ENCODE peak calls at places on chromosomes 7 and 10, in eight cellular contexts. Q, O, H, V, Y, A, F and J are unnamed samples. For H3K4me1, the result is how much of the 10 kb centered on the place peaks cover.

GRCh38 chr7:75737856-75738603 is 711 bp downstream of the HIP1 start:
- DNase-seq in Q (no peak), O (peak), H (no peak), V (no peak), Y (peak), A (no peak), F (peak), J (no peak)

GRCh38 chr10:69065406-69066361 is 22.2 kb upstream of the SRGN start:
- DNase-seq in Q (peak), O (no peak), H (no peak), V (no peak), Y (no peak), A (no peak), F (no peak), J (no peak)

GRCh38 chr7:138025215-138026186 is 23.6 kb upstream of the CREB3L2 start:
- DNase-seq in Q (no peak), O (no peak), H (no peak), V (no peak), Y (no peak), A (no peak), F (no peak), J (no peak)

GRCh38 chr10:49071221-49071761 is 44.0 kb downstream of the VSTM4 start:
- DNase-seq in Q (peak), O (no peak), H (no peak), V (peak), Y (no peak), A (no peak), F (no peak), J (no peak)

GRCh38 chr7:46071601-46072000 is 150.5 kb upstream of the IGFBP3 start:
- DNase-seq in Q (peak), O (no peak), H (no peak), V (no peak), Y (no peak), A (no peak), F (no peak), J (no peak)

GRCh38 chr7:22725585-22725984 is 1.4 kb upstream of the IL6 start:
- DNase-seq in Q (peak), O (peak), H (no peak), V (no peak), Y (no peak), A (no peak), F (no peak), J (no peak)

GRCh38 chr7:47846117-47846836 is 102.0 kb downstream of the PKD1L1 start:
- DNase-seq in Q (peak), O (no peak), H (no peak), V (no peak), Y (no peak), A (no peak), F (no peak), J (no peak)

GRCh38 chr10:19411119-19411518 is 362.5 kb downstream of the MALRD1 start:
- DNase-seq in Q (no peak), O (no peak), H (no peak), V (no peak), Y (no peak), A (no peak), F (no peak), J (no peak)

GRCh38 chr10:49009231-49009979 is 69.8 kb upstream of the LRRC18 start:
- DNase-seq in Q (no peak), O (no peak), H (no peak), V (no peak), Y (no peak), A (no peak), F (no peak), J (no peak)

GRCh38 chr10:644076-644942 is 45.2 kb downstream of the DIP2C start:
- DNase-seq in Q (no peak), O (no peak), H (no peak), V (no peak), Y (no peak), A (no peak), F (no peak), J (no peak)

GRCh38 chr7:18521945-18522566 is 26.5 kb downstream of the HDAC9 start:
- DNase-seq in Q (peak), O (no peak), H (no peak), V (no peak), Y (no peak), A (no peak), F (no peak), J (no peak)

GRCh38 chr10:23384364-23384763 is 39.8 kb upstream of the C10orf67 start:
- DNase-seq in Q (peak), O (no peak), H (no peak), V (no peak), Y (no peak), A (no peak), F (no peak), J (no peak)

GRCh38 chr7:22582860-22583640 is 83.1 kb upstream of the STEAP1B start:
- DNase-seq in Q (peak), O (peak), H (no peak), V (no peak), Y (no peak), A (no peak), F (peak), J (no peak)

GRCh38 chr10:74202356-74202755 is 51.3 kb downstream of the ADK start:
- DNase-seq in Q (peak), O (peak), H (no peak), V (no peak), Y (no peak), A (no peak), F (no peak), J (no peak)

GRCh38 chr10:29948971-29949370 is 110.4 kb downstream of the JCAD start:
- DNase-seq in Q (no peak), O (no peak), H (no peak), V (no peak), Y (no peak), A (peak), F (peak), J (no peak)

GRCh38 chr7:121623130-121623872 is 227.2 kb upstream of the FAM3C start:
- DNase-seq in Q (no peak), O (no peak), H (no peak), V (no peak), Y (no peak), A (no peak), F (no peak), J (no peak)

GRCh38 chr10:98425511-98426352 is 10.8 kb upstream of the PYROXD2 start:
- DNase-seq in Q (peak), O (peak), H (peak), V (no peak), Y (no peak), A (peak), F (peak), J (no peak)

GRCh38 chr7:22731781-22732180 is 4.8 kb downstream of the IL6 start:
- DNase-seq in Q (peak), O (no peak), H (no peak), V (no peak), Y (no peak), A (no peak), F (no peak), J (no peak)

GRCh38 chr7:68958571-68958970 is 639.7 kb upstream of the AUTS2 start:
- DNase-seq in Q (no peak), O (no peak), H (no peak), V (no peak), Y (no peak), A (no peak), F (no peak), J (no peak)

GRCh38 chr10:91758303-91759146 is 39.7 kb upstream of the TNKS2 start:
- DNase-seq in Q (peak), O (no peak), H (no peak), V (no peak), Y (no peak), A (no peak), F (peak), J (no peak)

GRCh38 chr10:57880441-57881301 is 387.0 kb downstream of the IPMK start:
- DNase-seq in Q (no peak), O (no peak), H (no peak), V (no peak), Y (no peak), A (no peak), F (no peak), J (no peak)

GRCh38 chr10:117805191-117805590 is 241.6 kb downstream of the RAB11FIP2 start:
- DNase-seq in Q (no peak), O (no peak), H (no peak), V (no peak), Y (no peak), A (no peak), F (no peak), J (no peak)

GRCh38 chr7:96636342-96636865 is 73.2 kb downstream of the SEM1 start:
- DNase-seq in Q (no peak), O (no peak), H (no peak), V (no peak), Y (no peak), A (no peak), F (no peak), J (no peak)

GRCh38 chr10:117164878-117165556 is 26.9 kb upstream of the VAX1 start:
- DNase-seq in Q (no peak), O (no peak), H (no peak), V (no peak), Y (no peak), A (no peak), F (no peak), J (no peak)

GRCh38 chr7:145643981-145644380 is 472.6 kb upstream of the CNTNAP2 start:
- DNase-seq in Q (no peak), O (no peak), H (no peak), V (no peak), Y (peak), A (no peak), F (no peak), J (no peak)

GRCh38 chr7:132247995-132248618 is 328.2 kb downstream of the PLXNA4 start:
- DNase-seq in Q (no peak), O (no peak), H (no peak), V (no peak), Y (no peak), A (no peak), F (no peak), J (no peak)

GRCh38 chr7:31418928-31419327 is 78.4 kb upstream of the NEUROD6 start:
- DNase-seq in Q (no peak), O (no peak), H (no peak), V (no peak), Y (no peak), A (no peak), F (no peak), J (no peak)

GRCh38 chr10:54402576-54402975 is 398.5 kb downstream of the PCDH15 start:
- DNase-seq in Q (peak), O (peak), H (no peak), V (no peak), Y (no peak), A (no peak), F (peak), J (no peak)

GRCh38 chr7:51067757-51068156 is 248.9 kb downstream of the COBL start:
- DNase-seq in Q (peak), O (peak), H (no peak), V (peak), Y (no peak), A (peak), F (peak), J (peak)

GRCh38 chr7:123862775-123863174 is 17.8 kb downstream of the HYAL4 start:
- DNase-seq in Q (no peak), O (no peak), H (no peak), V (no peak), Y (no peak), A (no peak), F (no peak), J (no peak)

GRCh38 chr7:156652886-156653568 is 12.5 kb downstream of the RNF32 start:
- DNase-seq in Q (peak), O (no peak), H (no peak), V (no peak), Y (no peak), A (no peak), F (no peak), J (no peak)

GRCh38 chr7:108515013-108515412 is 10.9 kb downstream of the PNPLA8 start:
- DNase-seq in Q (no peak), O (no peak), H (no peak), V (no peak), Y (no peak), A (no peak), F (no peak), J (no peak)

DNA sequence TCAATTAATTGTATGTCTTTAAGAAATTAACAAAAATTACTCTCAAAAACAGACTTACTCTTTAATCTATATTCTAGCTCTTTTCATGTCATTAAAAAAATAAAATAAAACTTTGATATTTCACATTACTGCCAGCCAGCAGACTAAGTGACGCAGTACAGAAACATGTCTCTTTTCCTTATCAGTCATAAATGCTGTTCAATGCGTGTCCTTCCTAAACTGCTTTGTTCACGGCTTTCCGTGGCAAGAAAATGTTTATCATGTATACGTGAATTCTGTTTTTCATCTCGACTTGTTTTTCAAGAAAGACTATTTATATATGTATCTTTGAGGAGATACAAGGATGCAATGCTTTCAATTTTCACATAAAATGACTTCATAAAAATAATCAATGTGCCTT is 182.4 kb downstream of the DOCK4 start:
- DNase-seq in Q (no peak), O (no peak), H (no peak), V (no peak), Y (no peak), A (no peak), F (no peak), J (no peak)
- H3K4me1 ChIP-seq in Q (under half), O (under half), H (under half), V (under half), Y (under half), A (under half), F (under half), J (under half)

DNA sequence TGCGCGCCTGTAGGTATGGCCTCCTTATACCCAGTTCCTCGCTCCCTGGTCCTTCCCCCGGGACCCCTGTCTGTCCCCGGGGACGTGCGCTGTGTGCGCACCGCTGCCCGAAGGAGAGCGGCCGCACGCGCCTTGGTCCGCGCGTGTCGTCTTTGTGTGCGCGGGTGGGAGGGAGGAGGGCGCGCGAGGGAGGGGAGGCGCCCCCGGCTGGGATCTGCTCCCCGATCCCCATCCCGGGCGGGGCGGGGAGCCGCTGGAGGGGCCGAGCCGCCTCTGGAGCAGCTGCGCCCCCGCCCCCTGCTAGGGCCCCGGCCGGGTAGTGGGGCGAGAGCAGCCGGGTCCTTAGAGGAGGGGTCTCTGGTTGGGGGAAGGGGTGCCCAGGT is 405 bp downstream of the SH2B2 start:
- DNase-seq in Q (no peak), O (no peak), H (no peak), V (no peak), Y (peak), A (no peak), F (peak), J (no peak)
- H3K4me1 ChIP-seq in Q (under half), O (under half), H (under half), V (under half), Y (under half), A (under half), F (under half), J (under half)

GRCh38 chr10:131902691-131903090 is 1.9 kb downstream of the PPP2R2D start:
- DNase-seq in Q (no peak), O (no peak), H (no peak), V (no peak), Y (no peak), A (no peak), F (no peak), J (no peak)

GRCh38 chr10:131899695-131900349 is 986 bp upstream of the PPP2R2D start:
- DNase-seq in Q (no peak), O (peak), H (no peak), V (no peak), Y (no peak), A (no peak), F (no peak), J (no peak)

GRCh38 chr10:131902211-131902610 is 1.4 kb downstream of the PPP2R2D start:
- DNase-seq in Q (no peak), O (peak), H (no peak), V (no peak), Y (no peak), A (no peak), F (no peak), J (no peak)

GRCh38 chr10:131900350-131901152 is at the start of gene PPP2R2D:
- DNase-seq in Q (peak), O (peak), H (peak), V (peak), Y (peak), A (peak), F (peak), J (peak)

GRCh38 chr10:131901181-131901829 is 497 bp downstream of the PPP2R2D start:
- DNase-seq in Q (peak), O (peak), H (peak), V (no peak), Y (peak), A (peak), F (peak), J (no peak)
- H3K4me1 ChIP-seq in Q (under half), O (under half), H (under half), V (half or more), Y (half or more), A (under half), F (under half), J (under half)

GRCh38 chr10:4941540-4942330 is 21.5 kb upstream of the AKR1C1 start:
- DNase-seq in Q (peak), O (no peak), H (no peak), V (no peak), Y (no peak), A (no peak), F (no peak), J (no peak)
- H3K4me1 ChIP-seq in Q (under half), O (under half), H (under half), V (half or more), Y (under half), A (under half), F (under half), J (under half)

GRCh38 chr7:730501-731439 is 3.7 kb upstream of the PRKAR1B start:
- DNase-seq in Q (peak), O (no peak), H (no peak), V (no peak), Y (no peak), A (no peak), F (no peak), J (no peak)

GRCh38 chr7:727104-727805 is at the start of gene PRKAR1B:
- DNase-seq in Q (no peak), O (peak), H (no peak), V (no peak), Y (no peak), A (no peak), F (no peak), J (no peak)

GRCh38 chr7:727806-728460 is 852 bp upstream of the PRKAR1B start:
- DNase-seq in Q (peak), O (peak), H (no peak), V (no peak), Y (peak), A (no peak), F (no peak), J (no peak)

GRCh38 chr7:728602-729001 is 1.5 kb upstream of the PRKAR1B start:
- DNase-seq in Q (no peak), O (no peak), H (no peak), V (no peak), Y (no peak), A (no peak), F (no peak), J (no peak)

GRCh38 chr7:729154-730000 is 2.3 kb upstream of the PRKAR1B start:
- DNase-seq in Q (no peak), O (no peak), H (no peak), V (no peak), Y (no peak), A (no peak), F (no peak), J (no peak)
- H3K4me1 ChIP-seq in Q (under half), O (under half), H (under half), V (under half), Y (under half), A (half or more), F (under half), J (under half)

DNA sequence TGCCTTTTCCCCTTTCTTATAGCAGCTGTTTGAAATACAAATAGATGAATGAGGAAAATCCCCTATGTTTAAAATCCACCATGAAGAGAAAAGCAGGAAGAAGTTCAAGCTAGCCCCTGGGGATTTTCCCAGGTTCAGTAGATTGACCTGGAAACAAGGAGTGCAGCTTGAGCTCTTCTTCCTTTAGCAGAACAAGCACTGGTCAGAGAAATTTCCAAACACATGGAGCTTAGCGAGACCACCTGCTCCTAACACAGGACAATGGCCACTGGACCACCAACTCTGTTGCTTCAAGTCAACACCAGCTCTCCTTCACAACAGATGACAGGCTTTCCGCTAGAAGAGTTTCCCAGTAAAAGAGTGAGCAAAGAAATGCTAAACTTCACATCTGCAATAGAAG is 9.3 kb upstream of the FBXW4 start:
- DNase-seq in Q (no peak), O (no peak), H (no peak), V (no peak), Y (no peak), A (no peak), F (no peak), J (no peak)
- H3K4me1 ChIP-seq in Q (under half), O (under half), H (under half), V (under half), Y (under half), A (under half), F (under half), J (under half)

GRCh38 chr10:132417957-132418441 is 21.0 kb downstream of the PWWP2B start:
- DNase-seq in Q (no peak), O (no peak), H (no peak), V (no peak), Y (peak), A (no peak), F (no peak), J (no peak)

GRCh38 chr10:132421377-132422168 is 24.6 kb downstream of the PWWP2B start:
- DNase-seq in Q (peak), O (peak), H (no peak), V (no peak), Y (peak), A (peak), F (peak), J (peak)

GRCh38 chr10:132418520-132419416 is 21.8 kb downstream of the PWWP2B start:
- DNase-seq in Q (no peak), O (peak), H (no peak), V (no peak), Y (peak), A (peak), F (peak), J (no peak)

GRCh38 chr10:132420469-132421376 is 23.7 kb downstream of the PWWP2B start:
- DNase-seq in Q (no peak), O (peak), H (no peak), V (no peak), Y (peak), A (no peak), F (no peak), J (no peak)

DNA sequence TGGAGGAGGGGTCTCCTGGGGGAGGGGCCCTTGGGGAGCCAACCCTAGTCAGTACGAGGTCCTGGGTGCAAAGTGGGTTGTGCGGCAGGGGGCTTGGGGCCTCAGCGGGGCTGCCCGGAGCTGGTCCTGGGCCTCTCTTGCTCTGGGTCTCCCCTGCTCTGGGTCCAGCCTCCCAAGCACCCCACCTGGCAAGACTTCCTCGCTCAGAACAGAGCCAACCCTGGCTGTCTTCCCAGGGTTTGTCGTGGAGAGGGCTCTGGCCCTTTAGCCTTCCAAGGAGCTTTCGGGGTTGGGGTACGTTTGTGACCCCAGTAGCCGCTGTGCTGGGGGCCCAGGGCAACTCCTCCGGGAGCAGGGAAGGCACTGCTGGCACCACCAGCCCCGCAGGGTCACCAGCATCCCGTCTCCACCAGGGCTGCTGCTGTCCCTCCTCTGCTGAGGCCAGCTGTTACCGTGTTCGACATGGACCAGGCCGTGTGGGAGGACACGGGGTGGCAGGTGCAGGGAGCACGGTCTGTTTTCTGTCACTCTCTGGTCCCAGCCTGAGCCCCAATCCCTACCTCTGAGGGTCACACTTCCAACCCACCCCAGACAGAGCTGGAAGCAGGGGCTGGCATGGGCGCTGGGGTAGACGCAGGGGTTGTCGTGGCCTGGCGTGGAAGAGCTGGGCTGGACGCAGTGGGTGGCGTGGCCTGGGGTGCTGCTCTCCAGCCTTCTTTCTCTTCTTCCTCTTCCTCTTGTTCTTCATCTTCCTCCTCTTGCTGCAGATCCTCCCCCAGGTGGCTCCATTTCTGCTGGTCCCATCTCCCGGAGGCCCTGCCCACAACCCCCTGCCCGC is 22.9 kb downstream of the PWWP2B start:
- DNase-seq in Q (no peak), O (peak), H (no peak), V (no peak), Y (peak), A (no peak), F (no peak), J (no peak)
- H3K4me1 ChIP-seq in Q (under half), O (under half), H (under half), V (half or more), Y (half or more), A (half or more), F (under half), J (half or more)